ENCODE peak calls at places on chromosomes 3 and 15, in nine cellular contexts. Z, T, X, Y, Q, K, U, O and G are unnamed samples.

GRCh38 chr3:184491867-184492615 is 69.5 kb upstream of the EPHB3 start:
- DNase-seq in Z (peak), T (no peak), X (peak), Y (no peak), Q (no peak), K (no peak), U (no peak), O (no peak), G (no peak)

GRCh38 chr15:63015618-63016017 is 26.9 kb upstream of the TPM1 start:
- DNase-seq in Z (no peak), T (no peak), X (peak), Y (no peak), Q (no peak), K (no peak), U (no peak), O (no peak), G (no peak)

GRCh38 chr15:96887730-96888129 is 557.2 kb downstream of the NR2F2 start:
- DNase-seq in Z (no peak), T (no peak), X (no peak), Y (no peak), Q (no peak), K (no peak), U (no peak), O (no peak), G (no peak)

GRCh38 chr3:177005718-177006405 is 191.4 kb downstream of the TBL1XR1 start:
- DNase-seq in Z (no peak), T (no peak), X (no peak), Y (no peak), Q (no peak), K (no peak), U (no peak), O (no peak), G (no peak)

GRCh38 chr15:31049122-31049521 is 52.4 kb downstream of the TRPM1 start:
- DNase-seq in Z (no peak), T (no peak), X (no peak), Y (no peak), Q (no peak), K (no peak), U (no peak), O (no peak), G (no peak)

GRCh38 chr3:122030381-122031122 is 8.5 kb upstream of the ILDR1 start:
- DNase-seq in Z (no peak), T (no peak), X (no peak), Y (no peak), Q (no peak), K (no peak), U (no peak), O (no peak), G (no peak)

GRCh38 chr3:59286791-59287531 is 237.1 kb upstream of the CFAP20DC start:
- DNase-seq in Z (no peak), T (peak), X (peak), Y (no peak), Q (no peak), K (no peak), U (no peak), O (no peak), G (no peak)

GRCh38 chr15:31333820-31334219 is 7.2 kb downstream of the KLF13 start:
- DNase-seq in Z (no peak), T (no peak), X (no peak), Y (no peak), Q (no peak), K (no peak), U (no peak), O (no peak), G (no peak)

GRCh38 chr3:40047406-40047805 is 238.0 kb downstream of the MYRIP start:
- DNase-seq in Z (no peak), T (no peak), X (no peak), Y (no peak), Q (no peak), K (no peak), U (no peak), O (no peak), G (no peak)

GRCh38 chr3:195777975-195778374 is 33.8 kb downstream of the MUC4 start:
- DNase-seq in Z (no peak), T (no peak), X (no peak), Y (no peak), Q (no peak), K (no peak), U (no peak), O (no peak), G (no peak)

GRCh38 chr3:43998841-43999805 is 242.6 kb upstream of the TOPAZ1 start:
- DNase-seq in Z (peak), T (no peak), X (no peak), Y (no peak), Q (peak), K (no peak), U (no peak), O (no peak), G (no peak)

GRCh38 chr15:70111203-70112017 is 13.7 kb upstream of the TLE3 start:
- DNase-seq in Z (peak), T (no peak), X (peak), Y (no peak), Q (no peak), K (peak), U (no peak), O (no peak), G (no peak)

GRCh38 chr15:46872591-46872990 is 844.7 kb upstream of the SEMA6D start:
- DNase-seq in Z (no peak), T (no peak), X (no peak), Y (no peak), Q (no peak), K (no peak), U (no peak), O (no peak), G (no peak)

GRCh38 chr3:131705099-131705498 is 202.3 kb upstream of the MRPL3 start:
- DNase-seq in Z (no peak), T (no peak), X (no peak), Y (no peak), Q (no peak), K (no peak), U (no peak), O (no peak), G (no peak)

GRCh38 chr3:39110041-39110639 is 2.7 kb downstream of the TTC21A start:
- DNase-seq in Z (no peak), T (no peak), X (no peak), Y (no peak), Q (no peak), K (no peak), U (no peak), O (no peak), G (no peak)

GRCh38 chr3:52683611-52684010 is 2.1 kb downstream of the PBRM1 start:
- DNase-seq in Z (no peak), T (no peak), X (peak), Y (no peak), Q (no peak), K (no peak), U (no peak), O (no peak), G (no peak)

GRCh38 chr15:65558336-65558735 is 28.1 kb downstream of the HACD3 start:
- DNase-seq in Z (no peak), T (no peak), X (no peak), Y (no peak), Q (no peak), K (no peak), U (no peak), O (no peak), G (no peak)

GRCh38 chr15:100997442-100997841 is 78.3 kb downstream of the LRRK1 start:
- DNase-seq in Z (no peak), T (no peak), X (no peak), Y (no peak), Q (no peak), K (no peak), U (no peak), O (no peak), G (no peak)

GRCh38 chr15:91113036-91113435 is 13.0 kb downstream of the SV2B start:
- DNase-seq in Z (no peak), T (no peak), X (no peak), Y (no peak), Q (no peak), K (no peak), U (no peak), O (no peak), G (no peak)

GRCh38 chr3:42814914-42815507 is 5.8 kb downstream of the ACKR2 start:
- DNase-seq in Z (no peak), T (no peak), X (no peak), Y (no peak), Q (no peak), K (no peak), U (no peak), O (peak), G (no peak)

GRCh38 chr15:33494306-33494705 is 183.5 kb downstream of the RYR3 start:
- DNase-seq in Z (no peak), T (no peak), X (no peak), Y (no peak), Q (no peak), K (no peak), U (no peak), O (no peak), G (no peak)

GRCh38 chr15:52503788-52504496 is 24.7 kb downstream of the MYO5A start:
- DNase-seq in Z (no peak), T (no peak), X (no peak), Y (no peak), Q (peak), K (no peak), U (no peak), O (no peak), G (no peak)

GRCh38 chr15:36370735-36371115 is 208.7 kb upstream of the CDIN1 start:
- DNase-seq in Z (no peak), T (no peak), X (no peak), Y (no peak), Q (no peak), K (peak), U (no peak), O (peak), G (no peak)

GRCh38 chr3:30680789-30681188 is 74.4 kb downstream of the TGFBR2 start:
- DNase-seq in Z (peak), T (no peak), X (no peak), Y (no peak), Q (no peak), K (no peak), U (no peak), O (no peak), G (no peak)

GRCh38 chr3:177441813-177442646 is 244.7 kb upstream of the TBL1XR1 start:
- DNase-seq in Z (no peak), T (no peak), X (no peak), Y (no peak), Q (peak), K (no peak), U (no peak), O (no peak), G (no peak)

GRCh38 chr15:21262851-21263400 is 177.4 kb downstream of the POTEB3 start:
- DNase-seq in Z (no peak), T (no peak), X (no peak), Y (no peak), Q (no peak), K (peak), U (no peak), O (no peak), G (no peak)

GRCh38 chr3:107221856-107222255 is 155.4 kb upstream of the CCDC54 start:
- DNase-seq in Z (no peak), T (no peak), X (no peak), Y (no peak), Q (no peak), K (no peak), U (no peak), O (no peak), G (no peak)

GRCh38 chr3:174355505-174355904 is 503.6 kb upstream of the NAALADL2 start:
- DNase-seq in Z (no peak), T (no peak), X (no peak), Y (no peak), Q (no peak), K (peak), U (no peak), O (no peak), G (no peak)

GRCh38 chr3:132703733-132704132 is 18.5 kb downstream of the NPHP3 start:
- DNase-seq in Z (no peak), T (no peak), X (no peak), Y (no peak), Q (no peak), K (no peak), U (no peak), O (no peak), G (no peak)